ENCODE peak calls at places on chromosomes 5 and 9, in five cellular contexts. M is Caco-2, S is NCI-H1048, G is NCI-H524, F is activated T-helper 1 cell treated with Interleukin-2 at 50 U/mL for 16 hours. D is an unnamed sample.

GRCh38 chr5:145936401-145937131 is at the start of gene SH3RF2:
- DNase-seq in M (peak), S (no peak), G (peak), F (no peak), D (no peak)

GRCh38 chr5:5192681-5193080 is 52.6 kb downstream of the ADAMTS16 start:
- DNase-seq in M (no peak), S (no peak), G (no peak), F (no peak), D (no peak)

GRCh38 chr5:115262066-115262404 is 642 bp downstream of the PGGT1B start:
- DNase-seq in M (no peak), S (no peak), G (peak), F (no peak), D (no peak)

GRCh38 chr9:38620483-38621433 is at the start of gene ANKRD18A:
- DNase-seq in M (peak), S (peak), G (peak), F (peak), D (peak)

GRCh38 chr9:27572566-27572917 is 739 bp downstream of the C9orf72 start:
- DNase-seq in M (no peak), S (no peak), G (peak), F (peak), D (peak)

GRCh38 chr5:56388229-56389065 is 155.3 kb upstream of the ANKRD55 start:
- DNase-seq in M (no peak), S (no peak), G (no peak), F (no peak), D (no peak)

GRCh38 chr9:132632426-132632825 is 37.4 kb downstream of the DDX31 start:
- DNase-seq in M (no peak), S (no peak), G (no peak), F (no peak), D (no peak)

GRCh38 chr5:21199087-21199486 is 1211.1 kb upstream of the CDH18 start:
- DNase-seq in M (no peak), S (no peak), G (no peak), F (no peak), D (no peak)

GRCh38 chr5:133508845-133509741 is 103.2 kb downstream of the FSTL4 start:
- DNase-seq in M (peak), S (no peak), G (no peak), F (no peak), D (no peak)

GRCh38 chr5:19322716-19323485 is 665.1 kb downstream of the CDH18 start:
- DNase-seq in M (peak), S (no peak), G (peak), F (no peak), D (peak)

GRCh38 chr9:69590241-69590640 is 81.9 kb downstream of the APBA1 start:
- DNase-seq in M (no peak), S (no peak), G (no peak), F (no peak), D (peak)

GRCh38 chr5:143016777-143017374 is 246.7 kb downstream of the ARHGAP26 start:
- DNase-seq in M (no peak), S (no peak), G (peak), F (no peak), D (peak)

GRCh38 chr5:89929173-89929572 is 480.4 kb downstream of the CETN3 start:
- DNase-seq in M (peak), S (no peak), G (no peak), F (no peak), D (no peak)

GRCh38 chr5:179606071-179606909 is 17.2 kb downstream of the HNRNPH1 start:
- DNase-seq in M (no peak), S (no peak), G (peak), F (no peak), D (no peak)

GRCh38 chr5:72363146-72363802 is 43.1 kb downstream of the PTCD2 start:
- DNase-seq in M (no peak), S (no peak), G (no peak), F (no peak), D (no peak)

GRCh38 chr5:128241071-128241695 is 157.6 kb downstream of the SLC12A2 start:
- DNase-seq in M (no peak), S (no peak), G (no peak), F (no peak), D (no peak)

GRCh38 chr5:116011046-116011445 is 21.2 kb upstream of the ARL14EPL start:
- DNase-seq in M (no peak), S (no peak), G (no peak), F (no peak), D (no peak)

GRCh38 chr5:142618125-142618524 is 67.8 kb downstream of the FGF1 start:
- DNase-seq in M (no peak), S (no peak), G (no peak), F (no peak), D (no peak)

GRCh38 chr5:74762599-74762998 is 4.3 kb downstream of the GFM2 start:
- DNase-seq in M (no peak), S (no peak), G (no peak), F (no peak), D (no peak)

GRCh38 chr9:87991151-87991870 is 17.0 kb upstream of the CDK20 start:
- DNase-seq in M (no peak), S (no peak), G (no peak), F (no peak), D (no peak)

GRCh38 chr9:69200071-69200470 is 26.0 kb downstream of the TJP2 start:
- DNase-seq in M (no peak), S (no peak), G (no peak), F (no peak), D (no peak)

GRCh38 chr5:32612134-32612888 is 27.0 kb downstream of the SUB1 start:
- DNase-seq in M (no peak), S (no peak), G (no peak), F (no peak), D (no peak)

GRCh38 chr5:50564079-50564478 is 102.4 kb upstream of the PARP8 start:
- DNase-seq in M (no peak), S (no peak), G (no peak), F (no peak), D (no peak)

GRCh38 chr5:26321278-26321677 is 717.1 kb downstream of the CDH9 start:
- DNase-seq in M (no peak), S (no peak), G (no peak), F (no peak), D (no peak)

GRCh38 chr9:83505282-83505681 is 32.9 kb downstream of the FRMD3 start:
- DNase-seq in M (no peak), S (no peak), G (peak), F (no peak), D (no peak)

GRCh38 chr9:70007831-70008230 is 35.8 kb upstream of the MAMDC2 start:
- DNase-seq in M (no peak), S (no peak), G (no peak), F (no peak), D (no peak)

GRCh38 chr5:132692632-132692967 is 18.8 kb downstream of the IL4 start:
- DNase-seq in M (no peak), S (no peak), G (no peak), F (no peak), D (no peak)

D was measured in pons.